ENCODE peak calls at places on chromosome 16, in seven cellular contexts. One of them, this sample, is unnamed.

GRCh38 chr16:56608043-56608875 is at the start of gene MT2A:
- DNase-seq in transverse colon: peak; percentile 96
- DNase-seq in A549: peak; percentile 92
- DNase-seq in SK-N-SH: peak; percentile 95
- DNase-seq in ovary: peak; percentile 90
- DNase-seq in tibial nerve: peak; percentile 90
- DNase-seq in K562: peak; percentile 95
- DNase-seq in this sample: peak; percentile 96

GRCh38 chr16:11052080-11052808 is 107.9 kb downstream of the CLEC16A start:
- DNase-seq in A549: no peak
- DNase-seq in tibial nerve: no peak
- DNase-seq in ovary: no peak
- DNase-seq in transverse colon: peak; percentile 41
- DNase-seq in SK-N-SH: no peak
- DNase-seq in K562: peak; percentile 41
- DNase-seq in this sample: no peak

GRCh38 chr16:46753015-46753414 is 4.9 kb upstream of the MYLK3 start:
- DNase-seq in A549: no peak
- DNase-seq in tibial nerve: no peak
- DNase-seq in ovary: no peak
- DNase-seq in K562: no peak
- DNase-seq in transverse colon: no peak
- DNase-seq in SK-N-SH: no peak
- DNase-seq in this sample: no peak

GRCh38 chr16:23398987-23399805 is 53.8 kb downstream of the COG7 start:
- DNase-seq in ovary: no peak
- DNase-seq in SK-N-SH: no peak
- DNase-seq in K562: no peak
- DNase-seq in transverse colon: no peak
- DNase-seq in tibial nerve: no peak
- DNase-seq in A549: no peak
- DNase-seq in this sample: no peak

GRCh38 chr16:30615358-30616076 is 5.3 kb upstream of the ZNF689 start:
- DNase-seq in ovary: no peak
- DNase-seq in K562: peak; percentile 29
- DNase-seq in transverse colon: peak; percentile 82
- DNase-seq in tibial nerve: peak; percentile 28
- DNase-seq in A549: peak; percentile 80
- DNase-seq in SK-N-SH: peak; percentile 71
- DNase-seq in this sample: no peak

GRCh38 chr16:48879173-48879926 is 269.4 kb upstream of the N4BP1 start:
- DNase-seq in transverse colon: no peak
- DNase-seq in A549: no peak
- DNase-seq in K562: no peak
- DNase-seq in tibial nerve: no peak
- DNase-seq in ovary: no peak
- DNase-seq in SK-N-SH: no peak
- DNase-seq in this sample: no peak

GRCh38 chr16:86566601-86566965 is at the start of gene FOXC2:
- DNase-seq in K562: peak; percentile 46
- DNase-seq in SK-N-SH: peak; percentile 75
- DNase-seq in ovary: peak; percentile 67
- DNase-seq in tibial nerve: peak; percentile 89
- DNase-seq in A549: peak; percentile 49
- DNase-seq in transverse colon: peak; percentile 54
- DNase-seq in this sample: no peak

GRCh38 chr16:85449885-85450245 is 163.3 kb upstream of the GSE1 start:
- DNase-seq in transverse colon: no peak
- DNase-seq in SK-N-SH: no peak
- DNase-seq in tibial nerve: no peak
- DNase-seq in K562: no peak
- DNase-seq in ovary: no peak
- DNase-seq in A549: no peak
- DNase-seq in this sample: no peak

GRCh38 chr16:24986512-24987303 is 28.5 kb downstream of the ARHGAP17 start:
- DNase-seq in ovary: no peak
- DNase-seq in transverse colon: no peak
- DNase-seq in K562: peak; percentile 82
- DNase-seq in SK-N-SH: no peak
- DNase-seq in tibial nerve: peak; percentile 54
- DNase-seq in A549: peak; percentile 31
- DNase-seq in this sample: no peak

GRCh38 chr16:11667221-11667823 is 933 bp upstream of the SNN start:
- DNase-seq in transverse colon: no peak
- DNase-seq in tibial nerve: no peak
- DNase-seq in A549: no peak
- DNase-seq in K562: no peak
- DNase-seq in SK-N-SH: no peak
- DNase-seq in ovary: no peak
- DNase-seq in this sample: no peak

GRCh38 chr16:8063151-8063550 is 527.2 kb downstream of the TMEM114 start:
- DNase-seq in SK-N-SH: no peak
- DNase-seq in tibial nerve: no peak
- DNase-seq in A549: no peak
- DNase-seq in transverse colon: no peak
- DNase-seq in K562: no peak
- DNase-seq in ovary: no peak
- DNase-seq in this sample: no peak

GRCh38 chr16:1048442-1049112 is 24.0 kb upstream of the SSTR5 start:
- DNase-seq in tibial nerve: peak; percentile 33
- DNase-seq in K562: peak; percentile 72
- DNase-seq in transverse colon: peak; percentile 14
- DNase-seq in SK-N-SH: peak; percentile 69
- DNase-seq in A549: peak; percentile 69
- DNase-seq in ovary: peak; percentile 31
- DNase-seq in this sample: no peak

GRCh38 chr16:11627292-11627663 is 40.6 kb upstream of the LITAF start:
- DNase-seq in transverse colon: no peak
- DNase-seq in A549: no peak
- DNase-seq in tibial nerve: no peak
- DNase-seq in K562: no peak
- DNase-seq in ovary: no peak
- DNase-seq in SK-N-SH: no peak
- DNase-seq in this sample: no peak

GRCh38 chr16:9092963-9093477 is 1.6 kb downstream of the HAPSTR1 start:
- DNase-seq in K562: peak; percentile 30
- DNase-seq in SK-N-SH: peak; percentile 20
- DNase-seq in ovary: peak; percentile 49
- DNase-seq in A549: no peak
- DNase-seq in transverse colon: peak; percentile 42
- DNase-seq in tibial nerve: peak; percentile 24
- DNase-seq in this sample: no peak

DNA sequence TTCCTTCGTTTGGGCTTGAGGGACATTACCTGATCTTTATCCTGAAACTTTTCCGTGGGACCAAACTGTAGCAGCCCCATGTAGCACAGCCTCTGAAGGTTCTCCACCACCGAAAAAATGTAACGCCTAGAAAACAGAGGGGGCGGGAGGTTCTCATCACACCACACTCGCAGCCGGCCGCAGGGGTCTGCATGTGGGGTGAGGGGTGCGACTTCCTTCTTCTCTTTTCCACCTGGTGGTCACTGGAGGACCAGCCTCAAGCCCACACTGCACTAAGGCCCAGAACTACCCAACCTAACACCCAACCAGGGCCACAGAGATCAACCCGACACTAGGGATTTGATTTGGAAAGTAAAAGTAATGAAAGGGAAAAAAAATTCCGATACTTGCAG is 57.1 kb downstream of the GTF3C1 start:
- DNase-seq in A549: no peak
- DNase-seq in transverse colon: no peak
- DNase-seq in tibial nerve: no peak
- DNase-seq in K562: no peak
- DNase-seq in SK-N-SH: no peak
- DNase-seq in ovary: no peak
- DNase-seq in this sample: no peak
- H3K27ac ChIP-seq in A549: no peak overlapping the region
- H3K27ac ChIP-seq in transverse colon: no peak overlapping the region
- H3K27ac ChIP-seq in tibial nerve: no peak overlapping the region
- H3K27ac ChIP-seq in K562: no peak overlapping the region
- H3K27ac ChIP-seq in SK-N-SH: no peak overlapping the region
- H3K27ac ChIP-seq in ovary: no peak overlapping the region
- H3K27ac ChIP-seq in this sample: no peak overlapping the region

DNA sequence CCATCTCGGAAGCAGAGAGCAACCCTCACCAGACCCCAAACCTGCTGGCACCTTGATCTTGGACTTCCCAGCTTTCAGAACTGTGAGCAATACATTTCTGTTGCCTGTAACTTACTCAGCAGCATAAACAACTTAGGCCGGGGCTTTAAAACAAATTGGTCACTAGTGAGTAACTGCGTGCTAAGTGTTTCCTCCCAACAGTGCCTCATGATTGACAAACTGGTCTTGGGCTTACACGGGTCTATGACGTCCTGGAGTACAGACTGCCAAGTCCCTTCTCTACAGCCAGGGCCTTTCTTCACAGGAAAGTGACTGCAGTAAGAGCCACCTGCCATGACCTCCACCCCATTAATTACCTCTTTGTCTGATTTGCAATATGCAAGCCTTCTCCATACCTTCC is 136.7 kb downstream of the XYLT1 start:
- DNase-seq in K562: no peak
- DNase-seq in A549: no peak
- DNase-seq in tibial nerve: no peak
- DNase-seq in transverse colon: no peak
- DNase-seq in SK-N-SH: no peak
- DNase-seq in ovary: no peak
- DNase-seq in this sample: no peak
- TF ChIP-seq EP300 in K562: no peak
- TF ChIP-seq EP300 in A549: no peak
- TF ChIP-seq EP300 in tibial nerve: no peak
- TF ChIP-seq EP300 in transverse colon: no peak
- TF ChIP-seq EP300 in SK-N-SH: no peak
- TF ChIP-seq EP300 in ovary: no peak
- TF ChIP-seq EP300 in this sample: no peak

DNA sequence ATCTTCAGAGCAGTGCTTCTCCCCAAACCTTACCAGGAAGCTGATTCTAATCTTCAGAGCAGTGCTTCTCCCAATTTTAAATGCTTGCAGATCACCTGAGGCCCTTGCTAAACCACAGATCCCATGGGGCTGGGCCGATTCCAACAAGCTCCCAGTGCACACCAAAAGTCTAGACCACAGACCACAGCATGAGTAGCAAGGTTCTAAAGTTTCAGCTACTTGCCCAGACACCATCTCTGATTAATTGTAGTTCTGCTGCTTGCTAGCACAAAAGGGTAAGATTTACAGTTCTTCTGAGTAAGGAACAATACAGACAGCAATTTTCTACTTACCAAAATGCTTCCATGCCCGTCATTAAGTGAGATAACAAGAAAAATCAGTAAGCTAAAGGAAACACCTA is 12.2 kb downstream of the CLEC3A start:
- DNase-seq in transverse colon: no peak
- DNase-seq in A549: no peak
- DNase-seq in SK-N-SH: no peak
- DNase-seq in K562: no peak
- DNase-seq in tibial nerve: no peak
- DNase-seq in ovary: no peak
- DNase-seq in this sample: no peak
- H3K4me1 ChIP-seq in transverse colon: no peaks in the 10 kb centered on the region
- H3K4me1 ChIP-seq in A549: no peaks in the 10 kb centered on the region
- H3K4me1 ChIP-seq in SK-N-SH: no peaks in the 10 kb centered on the region
- H3K4me1 ChIP-seq in K562: no peaks in the 10 kb centered on the region
- H3K4me1 ChIP-seq in tibial nerve: no peaks in the 10 kb centered on the region
- H3K4me1 ChIP-seq in ovary: no peaks in the 10 kb centered on the region
- H3K4me1 ChIP-seq in this sample: no peaks in the 10 kb centered on the region

DNA sequence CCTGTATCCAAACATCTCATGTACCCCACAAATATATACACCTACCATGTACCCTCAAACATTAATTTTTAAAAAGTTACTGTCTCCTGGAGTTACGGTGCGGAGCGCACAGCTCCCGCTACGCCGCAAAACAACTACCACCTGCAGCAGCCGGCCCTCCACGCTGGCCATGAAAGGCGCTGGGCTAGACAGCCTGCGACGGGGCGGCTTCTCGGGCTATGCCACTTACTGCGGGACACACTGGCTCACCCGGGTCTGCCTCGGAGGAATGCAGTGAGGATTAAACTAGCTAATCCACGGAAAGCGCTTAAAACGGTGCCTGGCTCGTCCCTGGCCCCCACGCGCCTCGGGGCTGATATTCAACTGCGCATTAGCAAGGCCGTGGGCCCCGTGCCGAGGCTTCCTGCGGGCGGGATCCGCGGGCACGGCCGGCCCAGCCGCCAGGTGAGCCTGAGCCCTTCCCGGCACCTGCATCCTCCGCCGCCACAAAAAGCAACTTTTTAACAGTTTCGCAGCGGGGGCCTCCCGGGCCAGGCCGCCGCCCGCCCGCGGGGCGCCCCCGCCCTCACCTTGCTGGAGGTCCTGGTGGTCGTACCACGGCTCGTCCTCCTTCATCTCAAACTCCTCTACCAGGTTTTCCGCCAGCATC is 633 bp downstream of the CDR2 start:
- DNase-seq in ovary: peak; percentile 66
- DNase-seq in A549: no peak
- DNase-seq in tibial nerve: peak; percentile 17
- DNase-seq in SK-N-SH: peak; percentile 54
- DNase-seq in K562: peak; percentile 22
- DNase-seq in transverse colon: peak; percentile 52
- DNase-seq in this sample: peak; percentile 72
- H3K27ac ChIP-seq in ovary: peak overlapping the region; percentile 64
- H3K27ac ChIP-seq in A549: peak overlapping the region; percentile 86
- H3K27ac ChIP-seq in tibial nerve: peak overlapping the region; percentile 76
- H3K27ac ChIP-seq in SK-N-SH: peak overlapping the region; percentile 40
- H3K27ac ChIP-seq in K562: peak overlapping the region; percentile 80
- H3K27ac ChIP-seq in transverse colon: peak overlapping the region; percentile 95
- H3K27ac ChIP-seq in this sample: peak overlapping the region; percentile 82

DNA sequence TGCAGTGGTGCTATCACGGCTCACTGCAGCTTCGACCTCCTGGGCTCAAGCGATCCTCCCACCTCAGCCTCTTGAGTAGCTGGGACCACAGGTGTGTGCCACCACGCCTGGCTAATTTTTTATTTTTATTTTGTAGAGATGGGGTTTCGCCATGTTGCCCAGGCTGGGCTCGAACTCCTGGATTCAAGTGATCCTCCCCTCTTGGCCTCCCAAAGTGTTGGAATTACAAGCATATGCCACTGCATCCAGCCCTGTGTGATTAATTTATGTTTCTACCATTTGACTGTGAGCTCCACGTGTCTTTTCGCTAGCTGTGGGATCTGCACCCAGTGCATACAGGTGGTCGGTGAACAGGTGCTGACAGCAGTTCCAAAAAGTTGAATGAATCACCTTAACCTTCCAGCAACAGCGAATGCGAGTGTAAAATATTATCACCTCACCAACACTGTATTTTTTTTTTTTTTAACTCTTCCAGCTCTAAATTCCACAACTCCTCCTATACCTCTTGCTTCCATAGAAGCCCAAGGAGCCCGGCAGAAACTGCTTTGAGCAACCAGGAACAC is 481 bp upstream of the NUDT7 start:
- DNase-seq in tibial nerve: no peak
- DNase-seq in K562: no peak
- DNase-seq in ovary: peak; percentile 22
- DNase-seq in transverse colon: no peak
- DNase-seq in A549: no peak
- DNase-seq in SK-N-SH: no peak
- DNase-seq in this sample: no peak
- TF ChIP-seq EP300 in tibial nerve: peak; percentile 10
- TF ChIP-seq EP300 in K562: no peak
- TF ChIP-seq EP300 in ovary: no peak
- TF ChIP-seq EP300 in transverse colon: no peak
- TF ChIP-seq EP300 in A549: no peak
- TF ChIP-seq EP300 in SK-N-SH: no peak
- TF ChIP-seq EP300 in this sample: no peak